ENCODE peak calls at places on chromosomes 11 and 22, in eight cellular contexts. S is foreskin fibroblast, P is heart right ventricle, E is fibroblast of mammary gland, F is esophagus squamous epithelium, O is cardiac muscle cell, R is GM12865, D is endothelial cell of umbilical vein. T is an unnamed sample.

GRCh38 chr22:37213218-37213855 is 1.1 kb upstream of the SSTR3 start:
- DNase-seq in R (no peak), E (no peak), O (no peak), S (no peak), P (no peak), F (no peak), D (no peak), T (no peak)

GRCh38 chr11:46291441-46292143 is 14.1 kb downstream of the CREB3L1 start:
- DNase-seq in E (peak), D (no peak), P (peak), F (no peak), O (peak), R (no peak), S (peak), T (no peak)

GRCh38 chr22:27941143-27941542 is 22.1 kb upstream of the PITPNB start:
- DNase-seq in O (no peak), P (no peak), E (no peak), D (no peak), R (no peak), F (no peak), S (no peak), T (no peak)

GRCh38 chr11:79018371-79018849 is 422.4 kb downstream of the TENM4 start:
- DNase-seq in O (no peak), E (peak), D (peak), F (no peak), R (no peak), S (peak), P (no peak), T (no peak)

GRCh38 chr22:33440756-33441155 is 382.6 kb upstream of the SYN3 start:
- DNase-seq in E (peak), R (no peak), F (no peak), P (no peak), S (no peak), O (no peak), D (no peak), T (no peak)

GRCh38 chr22:39907605-39908097 is 6.8 kb downstream of the GRAP2 start:
- DNase-seq in P (no peak), D (no peak), E (no peak), S (no peak), O (no peak), F (no peak), R (no peak), T (no peak)

GRCh38 chr22:39634530-39635399 is 64.2 kb downstream of the CACNA1I start:
- DNase-seq in F (no peak), E (peak), R (peak), D (peak), S (peak), O (no peak), P (no peak), T (no peak)

GRCh38 chr11:12617632-12618031 is 56.6 kb upstream of the TEAD1 start:
- DNase-seq in F (no peak), R (no peak), E (no peak), D (no peak), O (no peak), P (no peak), S (no peak), T (no peak)

GRCh38 chr11:8767466-8768142 is 85.0 kb downstream of the RPL27A start:
- DNase-seq in S (peak), D (no peak), O (no peak), E (peak), P (no peak), R (no peak), F (no peak), T (no peak)

GRCh38 chr11:38971141-38971540 is 2373.1 kb upstream of the RAG2 start:
- DNase-seq in F (no peak), D (no peak), O (no peak), P (no peak), S (peak), R (no peak), E (no peak), T (no peak)

GRCh38 chr11:108871867-108872266 is 207.0 kb downstream of the DDX10 start:
- DNase-seq in O (no peak), D (no peak), S (peak), F (no peak), R (no peak), E (no peak), P (no peak), T (no peak)

GRCh38 chr11:124876818-124877630 is 11.8 kb downstream of the ROBO3 start:
- DNase-seq in P (no peak), R (no peak), S (no peak), O (no peak), D (peak), E (no peak), F (no peak), T (no peak)

GRCh38 chr11:45298718-45299117 is 12.6 kb upstream of the SYT13 start:
- DNase-seq in R (no peak), P (no peak), E (no peak), O (no peak), S (no peak), D (no peak), F (no peak), T (no peak)

GRCh38 chr22:35034963-35035362 is 31.0 kb upstream of the ISX start:
- DNase-seq in E (no peak), D (no peak), O (no peak), P (no peak), S (no peak), F (no peak), R (no peak), T (no peak)

GRCh38 chr22:35032571-35032970 is 33.4 kb upstream of the ISX start:
- DNase-seq in F (no peak), R (no peak), P (no peak), D (no peak), O (no peak), E (no peak), S (no peak), T (no peak)

GRCh38 chr22:35033635-35034296 is 32.2 kb upstream of the ISX start:
- DNase-seq in S (no peak), D (no peak), P (no peak), O (no peak), R (no peak), E (no peak), F (no peak), T (no peak)

GRCh38 chr22:35039625-35040024 is 26.3 kb upstream of the ISX start:
- DNase-seq in S (no peak), F (no peak), E (no peak), O (peak), R (no peak), P (no peak), D (no peak), T (no peak)

DNA sequence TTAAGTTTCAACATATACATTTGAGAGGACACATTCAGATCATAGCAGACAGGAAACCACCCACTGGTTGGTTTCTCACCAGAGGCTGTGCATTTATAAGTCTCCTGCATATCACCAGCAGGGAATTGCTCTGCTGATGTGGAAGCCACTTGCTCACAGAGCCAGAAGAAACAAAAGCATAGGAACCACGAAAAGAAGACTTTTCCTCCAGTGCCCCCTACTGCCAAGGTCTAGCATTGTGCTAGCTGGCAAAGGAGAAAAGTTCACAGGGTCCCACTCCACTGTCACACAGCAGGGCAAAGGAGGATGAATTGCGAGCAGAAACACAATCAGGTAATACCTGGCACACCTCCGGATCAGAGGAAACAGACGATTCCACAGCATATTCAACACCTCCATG is 28.9 kb upstream of the ISX start:
- DNase-seq in S (no peak), R (peak), D (no peak), P (no peak), O (peak), E (no peak), F (no peak), T (no peak)
- TF ChIP-seq CTCF in S (peak), R (peak), D (no peak), P (no peak), O (no peak), E (no peak), F (no peak), T (peak)

DNA sequence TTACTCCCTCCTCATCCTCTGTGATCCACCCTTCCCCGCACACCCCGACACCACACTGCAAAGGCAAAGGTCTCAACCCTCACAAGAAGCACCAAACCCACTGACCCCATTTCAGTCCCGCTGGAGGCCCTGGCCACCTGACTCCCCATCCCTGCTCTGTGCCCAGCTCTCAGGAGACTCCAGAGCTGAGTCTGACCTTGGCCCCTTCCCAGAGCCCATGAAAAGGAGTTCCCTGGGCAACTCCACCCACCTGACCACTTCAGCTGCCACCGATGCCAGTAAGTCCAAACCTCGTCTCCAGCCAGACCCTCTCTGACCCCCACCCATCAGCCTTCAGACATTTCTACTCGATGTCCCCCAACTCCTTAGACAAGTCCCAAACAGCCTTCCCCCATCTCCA is 45.5 kb downstream of the ARRB1 start:
- DNase-seq in R (no peak), O (no peak), F (no peak), P (no peak), D (no peak), E (no peak), S (no peak), T (no peak)
- H3K4me3 ChIP-seq in R (no peak), O (no peak), F (peak), P (peak), D (no peak), E (no peak), S (no peak), T (no peak)

GRCh38 chr11:75330279-75330678 is 21.2 kb downstream of the ARRB1 start:
- DNase-seq in F (no peak), R (no peak), E (no peak), D (peak), S (peak), O (no peak), P (no peak), T (no peak)

GRCh38 chr11:75324740-75325139 is 26.7 kb downstream of the ARRB1 start:
- DNase-seq in O (no peak), E (no peak), P (no peak), S (no peak), F (no peak), R (no peak), D (no peak), T (no peak)

GRCh38 chr11:75326439-75326810 is 25.0 kb downstream of the ARRB1 start:
- DNase-seq in F (no peak), E (no peak), O (no peak), R (no peak), S (no peak), D (no peak), P (no peak), T (no peak)

GRCh38 chr11:75325713-75326438 is 25.6 kb downstream of the ARRB1 start:
- DNase-seq in O (no peak), P (peak), S (peak), R (no peak), E (peak), F (no peak), D (peak), T (no peak)

DNA sequence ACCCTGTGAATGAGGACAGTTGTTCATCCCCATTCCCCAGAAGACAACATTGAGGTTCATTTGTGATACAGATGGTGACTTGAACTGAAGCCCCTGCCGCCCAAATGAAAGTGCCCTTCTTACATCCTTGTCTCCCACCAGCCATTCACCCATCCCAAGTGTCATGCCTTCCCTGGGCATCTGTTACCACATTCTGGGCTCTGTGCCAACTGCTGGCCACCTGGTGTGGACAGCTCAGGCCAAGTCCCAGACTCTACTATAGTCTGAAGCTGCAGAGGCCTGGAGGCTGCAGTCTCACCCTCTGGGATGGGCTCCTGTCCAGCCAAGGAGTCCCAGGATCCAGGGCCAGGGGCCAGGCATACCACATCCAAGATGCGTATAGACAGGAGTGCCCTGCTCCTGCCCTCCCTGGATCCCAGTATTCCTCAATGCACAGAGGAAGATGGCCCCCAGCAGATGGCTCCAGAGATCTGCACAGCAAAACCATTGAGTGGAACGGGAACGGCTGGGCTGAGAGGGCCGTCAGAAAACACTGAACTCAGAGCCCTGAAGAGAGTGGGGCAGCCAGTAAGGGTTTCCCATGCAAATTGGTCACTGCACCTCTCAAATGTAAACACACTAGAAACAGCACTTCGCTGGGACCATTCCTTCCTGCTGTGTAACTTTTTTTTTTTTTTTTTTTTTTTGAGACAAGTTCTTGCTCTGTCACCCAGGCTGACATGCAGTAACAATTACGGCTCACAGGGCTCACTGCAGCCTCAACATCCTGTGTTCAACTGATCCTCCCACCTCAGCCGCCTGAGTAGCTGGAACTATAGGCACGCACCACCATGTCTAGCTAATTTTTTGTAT is 22.8 kb downstream of the ARRB1 start:
- DNase-seq in O (peak), R (peak), D (peak), E (peak), P (peak), S (peak), F (no peak), T (no peak)
- TF ChIP-seq CTCF in O (peak), R (peak), D (peak), E (peak), P (peak), S (peak), F (peak), T (peak)

GRCh38 chr11:4388221-4388620 is 5.3 kb downstream of the TRIM21 start:
- DNase-seq in F (no peak), S (no peak), O (no peak), P (no peak), D (no peak), R (no peak), E (no peak), T (no peak)

GRCh38 chr11:4393209-4394196 is at the start of gene TRIM21:
- DNase-seq in P (peak), D (peak), F (peak), O (peak), R (peak), S (peak), E (peak), T (peak)
- H3K4me3 ChIP-seq in P (peak), D (peak), F (peak), O (peak), R (peak), S (peak), E (peak), T (peak)

DNA sequence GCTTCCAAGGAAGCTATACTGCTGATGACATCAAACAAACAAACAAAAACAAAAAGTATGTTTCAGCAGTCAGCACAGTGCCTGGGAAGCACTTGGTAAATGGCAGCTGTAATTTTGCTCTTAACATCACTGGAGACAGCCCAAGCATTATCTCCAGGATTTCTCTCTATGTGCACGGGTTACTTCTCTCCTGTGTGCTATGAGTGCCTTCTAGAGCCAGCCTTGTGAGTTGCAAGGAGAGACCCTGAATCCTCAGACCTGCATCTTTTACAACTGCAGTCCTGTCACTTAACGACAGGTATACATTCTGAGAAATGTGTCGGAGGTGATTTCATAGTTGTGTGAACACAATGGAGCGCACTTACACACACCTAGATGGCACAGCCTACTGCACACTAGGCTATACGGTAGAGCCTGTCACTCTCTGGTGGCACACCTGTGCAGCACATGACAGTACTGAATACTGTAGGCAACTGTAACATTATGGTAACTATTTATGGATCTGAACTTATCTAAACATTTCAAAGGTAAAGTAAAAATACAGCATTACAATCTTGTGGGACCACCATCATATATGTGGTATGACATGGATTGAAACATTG is 662.5 kb upstream of the B3GAT1 start:
- DNase-seq in R (no peak), S (no peak), F (no peak), P (no peak), E (peak), O (no peak), D (peak), T (no peak)
- TF ChIP-seq CTCF in R (no peak), S (no peak), F (no peak), P (no peak), E (no peak), O (no peak), D (peak), T (peak)

T was measured in GM12864.